ENCODE peak calls at places on chromosome 10, in eight cellular contexts. Q, U, B, D, N, W, O and T are unnamed samples.
A peak's percentile ranks its signal among the peaks of the same experiment; 100 is the strongest.

GRCh38 chr10:75553550-75553949 is 122.1 kb downstream of the LRMDA start:
- DNase-seq in N (no peak), O (no peak), W (no peak), B (no peak), D (no peak), U (no peak), Q (no peak), T (no peak)

GRCh38 chr10:77069020-77069419 is 568.6 kb downstream of the KCNMA1 start:
- DNase-seq in N (no peak), O (no peak), W (no peak), D (no peak), U (no peak), B (no peak), Q (no peak), T (no peak)

GRCh38 chr10:44161196-44161595 is 223.7 kb downstream of the CXCL12 start:
- DNase-seq in N (no peak), D (no peak), Q (no peak), W (no peak), U (no peak), O (no peak), B (no peak), T (no peak)

GRCh38 chr10:87038286-87038717 is 18.2 kb downstream of the FAM25A start:
- DNase-seq in Q (no peak), W (no peak), N (no peak), O (no peak), B (no peak), D (no peak), U (no peak), T (no peak)

GRCh38 chr10:111209666-111210065 is 132.8 kb downstream of the ADRA2A start:
- DNase-seq in O (no peak), W (no peak), D (no peak), N (no peak), B (no peak), Q (no peak), U (no peak), T (no peak)

GRCh38 chr10:112716076-112716475 is 234.0 kb upstream of the TCF7L2 start:
- DNase-seq in Q (no peak), N (no peak), W (no peak), O (no peak), U (no peak), D (no peak), B (peak; percentile 26), T (no peak)

GRCh38 chr10:29530112-29530976 is 104.4 kb downstream of the SVIL start:
- DNase-seq in W (no peak), N (no peak), Q (no peak), D (no peak), U (no peak), B (no peak), O (no peak), T (no peak)

GRCh38 chr10:132911712-132912097 is 30.7 kb downstream of the CFAP46 start:
- DNase-seq in Q (no peak), U (no peak), O (no peak), W (no peak), N (no peak), B (no peak), D (no peak), T (no peak)

GRCh38 chr10:69567920-69568319 is 5.3 kb downstream of the NEUROG3 start:
- DNase-seq in U (no peak), Q (no peak), W (no peak), N (peak; percentile 50), D (peak; percentile 52), B (peak; percentile 44), O (no peak), T (no peak)

GRCh38 chr10:91162495-91163268 is 57.8 kb upstream of the PCGF5 start:
- DNase-seq in U (peak; percentile 70), W (peak; percentile 64), N (peak; percentile 52), B (peak; percentile 54), O (no peak), Q (peak; percentile 75), D (peak; percentile 72), T (no peak)

GRCh38 chr10:13930123-13930522 is 343.4 kb downstream of the PRPF18 start:
- DNase-seq in D (peak; percentile 60), W (peak; percentile 11), B (no peak), O (no peak), Q (peak; percentile 2), N (no peak), U (peak; percentile 23), T (no peak)

GRCh38 chr10:22658745-22659410 is 55.5 kb downstream of the PIP4K2A start:
- DNase-seq in U (no peak), N (no peak), O (no peak), Q (no peak), W (no peak), B (no peak), D (no peak), T (no peak)

GRCh38 chr10:104049497-104050250 is 36.0 kb downstream of the COL17A1 start:
- DNase-seq in B (peak; percentile 68), D (no peak), N (no peak), U (no peak), O (no peak), Q (no peak), W (no peak), T (peak; percentile 37)